ENCODE peak calls at places on chromosomes 5 and 9, in seven cellular contexts. B, Z, C, Y, L, K and S are unnamed samples.

GRCh38 chr9:34492051-34492450 is 30.7 kb downstream of the ENHO start:
- DNase-seq in B (no peak), K (no peak), L (no peak), C (no peak), Z (no peak), Y (no peak), S (no peak)

GRCh38 chr5:96652769-96653455 is 9.3 kb upstream of the CAST start:
- DNase-seq in C (no peak), K (no peak), L (no peak), Y (no peak), B (no peak), Z (no peak), S (no peak)

GRCh38 chr9:4489919-4490704 is at the start of gene SLC1A1:
- DNase-seq in L (peak), K (no peak), C (no peak), Z (peak), Y (peak), B (peak), S (peak)

GRCh38 chr9:11199335-11199734 is 586.5 kb upstream of the PTPRD start:
- DNase-seq in Y (no peak), L (no peak), C (no peak), K (no peak), Z (no peak), B (no peak), S (no peak)

GRCh38 chr5:113034182-113034773 is 57.7 kb downstream of the DCP2 start:
- DNase-seq in Z (no peak), C (no peak), B (no peak), Y (no peak), K (no peak), L (no peak), S (no peak)

GRCh38 chr9:76067693-76068092 is 177.2 kb downstream of the PCSK5 start:
- DNase-seq in Y (no peak), Z (no peak), B (no peak), K (no peak), C (no peak), L (no peak), S (no peak)

GRCh38 chr5:37112383-37112991 is 136.7 kb downstream of the CPLANE1 start:
- DNase-seq in Z (no peak), C (no peak), Y (no peak), L (no peak), B (no peak), K (no peak), S (no peak)

GRCh38 chr9:94700445-94700844 is 26.1 kb upstream of the AOPEP start:
- DNase-seq in K (no peak), Y (no peak), C (no peak), L (no peak), B (no peak), Z (no peak), S (no peak)

GRCh38 chr9:125966456-125966855 is 219.3 kb downstream of the PBX3 start:
- DNase-seq in B (no peak), Z (no peak), Y (no peak), C (no peak), L (no peak), K (no peak), S (peak)

GRCh38 chr5:155943516-155944407 is 383.2 kb upstream of the SGCD start:
- DNase-seq in B (peak), K (no peak), C (no peak), Y (peak), Z (peak), L (peak), S (peak)

GRCh38 chr9:129884220-129885017 is 49.2 kb downstream of the USP20 start:
- DNase-seq in Z (peak), B (peak), L (peak), K (peak), C (peak), Y (peak), S (peak)

GRCh38 chr9:107975426-107976010 is 485.9 kb upstream of the KLF4 start:
- DNase-seq in K (no peak), B (no peak), Y (no peak), L (no peak), C (no peak), Z (peak), S (no peak)

GRCh38 chr5:96572864-96573512 is 89.2 kb upstream of the CAST start:
- DNase-seq in Y (no peak), Z (no peak), L (no peak), C (no peak), K (no peak), B (no peak), S (no peak)

GRCh38 chr5:168192120-168192519 is 99.3 kb upstream of the WWC1 start:
- DNase-seq in K (no peak), B (no peak), C (no peak), Z (no peak), Y (no peak), L (no peak), S (no peak)

GRCh38 chr9:73816905-73817304 is 665.2 kb downstream of the ANXA1 start:
- DNase-seq in B (no peak), K (no peak), Z (no peak), Y (no peak), L (no peak), C (no peak), S (no peak)

GRCh38 chr5:78803386-78803785 is 154.8 kb upstream of the LHFPL2 start:
- DNase-seq in B (no peak), Y (no peak), L (no peak), Z (peak), C (no peak), K (no peak), S (no peak)

GRCh38 chr5:12566441-12566840 is 662.2 kb upstream of the CTNND2 start:
- DNase-seq in L (no peak), Y (no peak), K (no peak), C (no peak), Z (no peak), B (no peak), S (no peak)

GRCh38 chr9:114619205-114619758 is 8.2 kb downstream of the TMEM268 start:
- DNase-seq in L (no peak), K (no peak), B (no peak), C (no peak), Z (peak), Y (no peak), S (no peak)

GRCh38 chr5:157747766-157748700 is 4.5 kb downstream of the LSM11 start:
- DNase-seq in K (no peak), Y (no peak), L (no peak), Z (no peak), B (no peak), C (no peak), S (no peak)

GRCh38 chr5:8135742-8136141 is 266.8 kb downstream of the MTRR start:
- DNase-seq in C (no peak), B (no peak), Y (no peak), K (no peak), Z (no peak), L (no peak), S (no peak)

GRCh38 chr9:21854594-21854993 is 52.2 kb downstream of the MTAP start:
- DNase-seq in C (no peak), Z (peak), K (no peak), B (no peak), Y (no peak), L (no peak), S (no peak)

GRCh38 chr5:68862560-68862959 is 231.3 kb upstream of the SLC30A5 start:
- DNase-seq in K (no peak), Y (no peak), L (no peak), Z (no peak), B (no peak), C (no peak), S (no peak)

GRCh38 chr5:87009146-87009545 is 258.5 kb upstream of the RASA1 start:
- DNase-seq in K (no peak), B (no peak), L (no peak), Y (no peak), C (no peak), Z (no peak), S (no peak)

GRCh38 chr5:152178350-152178699 is 226.8 kb downstream of the NMUR2 start:
- DNase-seq in L (no peak), B (no peak), C (no peak), K (no peak), Y (no peak), Z (no peak), S (no peak)

GRCh38 chr5:85397451-85397850 is 1012.8 kb upstream of the EDIL3 start:
- DNase-seq in B (no peak), K (no peak), C (no peak), Z (no peak), L (no peak), Y (no peak), S (no peak)

GRCh38 chr5:77864997-77865396 is 88.9 kb upstream of the TBCA start:
- DNase-seq in C (no peak), B (no peak), K (no peak), L (no peak), Y (no peak), Z (no peak), S (no peak)